ENCODE peak calls at places on chromosome 20, in four cellular contexts. O is left ventricle myocardium inferior; F is mesendoderm; R is activated T-helper 9 cell treated with anti-CD3 and anti-CD28 coated beads, Interleukin-2, amount 50 U/mL, for 16 hours. U is an unnamed sample.

GRCh38 chr20:59082981-59083380 is 40.4 kb upstream of the PRELID3B start:
- DNase-seq in O (no peak), F (peak; percentile 37), R (no peak), U (no peak)

GRCh38 chr20:56414842-56415765 is 3.0 kb downstream of the CASS4 start:
- DNase-seq in O (no peak), F (no peak), R (peak; percentile 50), U (no peak)

GRCh38 chr20:37388831-37389230 is 42.9 kb downstream of the SRC start:
- DNase-seq in O (no peak), F (no peak), R (no peak), U (no peak)

GRCh38 chr20:33871362-33871761 is 60.2 kb downstream of the CHMP4B start:
- DNase-seq in O (no peak), F (no peak), R (no peak), U (peak; percentile 30)

GRCh38 chr20:45919536-45919933 is 7.6 kb upstream of the PLTP start:
- DNase-seq in O (peak; percentile 86), F (no peak), R (no peak), U (peak; percentile 84)

GRCh38 chr20:258963-259362 is 1.4 kb downstream of the DEFB132 start:
- DNase-seq in O (no peak), F (peak; percentile 36), R (no peak), U (no peak)

GRCh38 chr20:16111132-16111852 is 462.0 kb downstream of the KIF16B start:
- DNase-seq in O (no peak), F (no peak), R (no peak), U (no peak)

GRCh38 chr20:61765871-61766654 is 299.6 kb downstream of the TAF4 start:
- DNase-seq in O (no peak), F (peak; percentile 20), R (no peak), U (peak; percentile 26)

GRCh38 chr20:50635676-50636600 is 55.4 kb downstream of the RIPOR3 start:
- DNase-seq in O (peak; percentile 73), F (peak; percentile 94), R (peak; percentile 26), U (peak; percentile 81)

GRCh38 chr20:45857114-45857835 is at the start of the genes ACOT8 and ZSWIM3:
- DNase-seq in O (peak; percentile 90), F (peak; percentile 100), R (peak; percentile 80), U (peak; percentile 99)

GRCh38 chr20:17610566-17611289 is 40.9 kb downstream of the DSTN start:
- DNase-seq in O (no peak), F (no peak), R (peak; percentile 29), U (no peak)

GRCh38 chr20:43949741-43950618 is 35.3 kb downstream of the TOX2 start:
- DNase-seq in O (peak; percentile 46), F (no peak), R (peak; percentile 46), U (no peak)

U was measured in testis.